ENCODE peak calls at places on chromosomes 1 and 21, in five cellular contexts. R is heart left ventricle, N is suprapubic skin, Z is mesendoderm, O is left ventricle myocardium inferior. M is an unnamed sample.

GRCh38 chr1:88982055-88982454 is 10.4 kb downstream of the KYAT3 start:
- DNase-seq in R (no peak), N (no peak), Z (no peak), O (no peak), M (no peak)

GRCh38 chr1:100440075-100440809 is 87.9 kb downstream of the CDC14A start:
- DNase-seq in R (no peak), N (no peak), Z (peak; percentile 95), O (no peak), M (no peak)

GRCh38 chr1:180863158-180863775 is 49.4 kb upstream of the KIAA1614 start:
- DNase-seq in R (no peak), N (no peak), Z (peak; percentile 37), O (no peak), M (no peak)

GRCh38 chr1:156684227-156684782 is 7.1 kb upstream of the NES start:
- DNase-seq in R (no peak), N (no peak), Z (no peak), O (no peak), M (no peak)

GRCh38 chr1:17984510-17985085 is 123.0 kb upstream of the IGSF21 start:
- DNase-seq in R (no peak), N (no peak), Z (peak; percentile 61), O (no peak), M (no peak)

GRCh38 chr1:28290851-28291250 is 31.5 kb downstream of the SESN2 start:
- DNase-seq in R (no peak), N (no peak), Z (no peak), O (no peak), M (no peak)

GRCh38 chr1:116711061-116711582 is 43.1 kb upstream of the CD2 start:
- DNase-seq in R (no peak), N (no peak), Z (peak; percentile 49), O (no peak), M (no peak)

GRCh38 chr1:154839691-154840090 is 30.4 kb downstream of the KCNN3 start:
- DNase-seq in R (peak; percentile 28), N (no peak), Z (peak; percentile 23), O (peak; percentile 39), M (no peak)

GRCh38 chr1:242454262-242455051 is 70.0 kb downstream of the PLD5 start:
- DNase-seq in R (no peak), N (no peak), Z (peak; percentile 72), O (no peak), M (no peak)

GRCh38 chr1:67588186-67588865 is 96.7 kb upstream of the GADD45A start:
- DNase-seq in R (no peak), N (no peak), Z (no peak), O (no peak), M (no peak)

GRCh38 chr1:108053291-108054023 is 88.5 kb upstream of the VAV3 start:
- DNase-seq in R (no peak), N (no peak), Z (no peak), O (no peak), M (no peak)

GRCh38 chr1:86460998-86461397 is 7.7 kb upstream of the CLCA1 start:
- DNase-seq in R (no peak), N (no peak), Z (no peak), O (no peak), M (no peak)

GRCh38 chr1:198679535-198680173 is 40.8 kb downstream of the PTPRC start:
- DNase-seq in R (peak; percentile 54), N (no peak), Z (no peak), O (no peak), M (no peak)

GRCh38 chr1:15948091-15948591 is 27.8 kb downstream of the ZBTB17 start:
- DNase-seq in R (no peak), N (no peak), Z (peak; percentile 60), O (no peak), M (no peak)

GRCh38 chr1:196361112-196361714 is 247.0 kb downstream of the KCNT2 start:
- DNase-seq in R (no peak), N (no peak), Z (no peak), O (no peak), M (no peak)

GRCh38 chr1:197314672-197315071 is 46.6 kb downstream of the CRB1 start:
- DNase-seq in R (no peak), N (no peak), Z (peak; percentile 14), O (no peak), M (no peak)

GRCh38 chr1:27045973-27046558 is 33.4 kb upstream of the TENT5B start:
- DNase-seq in R (peak; percentile 86), N (no peak), Z (peak; percentile 87), O (peak; percentile 74), M (no peak)

GRCh38 chr1:78177708-78178270 is 132.0 kb downstream of the GIPC2 start:
- DNase-seq in R (no peak), N (no peak), Z (no peak), O (no peak), M (no peak)

GRCh38 chr1:104092698-104093097 is 343.0 kb downstream of the AMY1C start:
- DNase-seq in R (no peak), N (no peak), Z (no peak), O (no peak), M (no peak)

GRCh38 chr1:75502776-75503175 is 108.1 kb downstream of the SLC44A5 start:
- DNase-seq in R (no peak), N (no peak), Z (no peak), O (no peak), M (no peak)

GRCh38 chr1:17587693-17588047 is 48.2 kb downstream of the ARHGEF10L start:
- DNase-seq in R (no peak), N (no peak), Z (peak; percentile 98), O (no peak), M (no peak)

GRCh38 chr1:96482615-96483014 is 239.0 kb upstream of the PTBP2 start:
- DNase-seq in R (no peak), N (no peak), Z (peak; percentile 15), O (no peak), M (no peak)

GRCh38 chr1:183604811-183605210 is 14.6 kb upstream of the NCF2 start:
- DNase-seq in R (no peak), N (no peak), Z (no peak), O (no peak), M (no peak)

GRCh38 chr1:117652421-117652820 is 46.6 kb downstream of the TENT5C start:
- DNase-seq in R (no peak), N (no peak), Z (no peak), O (no peak), M (no peak)

GRCh38 chr1:233208687-233209086 is 86.8 kb downstream of the PCNX2 start:
- DNase-seq in R (no peak), N (no peak), Z (no peak), O (no peak), M (no peak)

GRCh38 chr1:233668146-233668724 is 54.3 kb downstream of the KCNK1 start:
- DNase-seq in R (no peak), N (no peak), Z (no peak), O (no peak), M (no peak)

GRCh38 chr1:30822006-30822405 is 64.4 kb upstream of the LAPTM5 start:
- DNase-seq in R (no peak), N (no peak), Z (no peak), O (no peak), M (no peak)

GRCh38 chr1:171107969-171108368 is 17.3 kb downstream of the FMO3 start:
- DNase-seq in R (no peak), N (no peak), Z (no peak), O (no peak), M (no peak)

GRCh38 chr21:44021064-44021463 is 9.0 kb downstream of the TRAPPC10 start:
- DNase-seq in R (no peak), N (no peak), Z (no peak), O (no peak), M (no peak)

GRCh38 chr21:37565530-37566223 is 199.1 kb downstream of the DYRK1A start:
- DNase-seq in R (no peak), N (no peak), Z (no peak), O (no peak), M (no peak)

GRCh38 chr1:9942399-9942938 is 722 bp downstream of the LZIC start:
- DNase-seq in R (no peak), N (no peak), Z (peak; percentile 66), O (no peak), M (no peak)

GRCh38 chr1:114597949-114598348 is 16.5 kb upstream of the BCAS2 start:
- DNase-seq in R (no peak), N (no peak), Z (no peak), O (no peak), M (no peak)

GRCh38 chr21:41763398-41763931 is 3.4 kb downstream of the RIPK4 start:
- DNase-seq in R (no peak), N (no peak), Z (peak; percentile 65), O (peak; percentile 5), M (no peak)

GRCh38 chr1:86868477-86868876 is 45.4 kb downstream of the SELENOF start:
- DNase-seq in R (no peak), N (no peak), Z (no peak), O (no peak), M (no peak)

GRCh38 chr1:121586369-121587229 is 401.8 kb downstream of the SRGAP2C start:
- DNase-seq in R (peak; percentile 17), N (no peak), Z (peak; percentile 79), O (no peak), M (no peak)

GRCh38 chr1:167594827-167595226 is 35.2 kb upstream of the RCSD1 start:
- DNase-seq in R (no peak), N (no peak), Z (no peak), O (no peak), M (no peak)

GRCh38 chr21:24729568-24729967 is 877.7 kb downstream of the MRPL39 start:
- DNase-seq in R (no peak), N (no peak), Z (no peak), O (no peak), M (no peak)
- H3K27ac ChIP-seq in R (no peak overlapping the region), N (no peak overlapping the region), Z (no peak overlapping the region), O (no peak overlapping the region), M (no peak overlapping the region)

DNA sequence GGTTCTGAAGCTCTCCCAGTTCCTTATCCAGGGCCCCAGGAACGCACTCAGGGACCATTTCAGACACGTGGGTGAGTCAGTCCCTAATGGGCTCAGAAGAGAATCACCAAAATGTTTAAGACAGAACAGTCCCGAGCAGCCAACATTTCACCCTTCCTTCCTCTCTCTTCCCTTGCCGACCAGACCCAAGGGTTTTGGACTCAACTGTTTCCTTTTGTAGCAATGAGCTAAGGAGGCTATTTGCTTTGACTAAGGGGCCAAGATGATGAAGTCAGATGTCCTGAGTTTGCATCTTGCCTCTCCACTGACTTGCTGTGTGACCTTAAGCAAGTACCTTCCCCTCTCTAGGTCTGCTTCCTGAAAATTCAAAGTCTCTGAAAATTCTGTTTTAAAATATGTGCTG is 472.3 kb upstream of the VAMP3 start:
- DNase-seq in R (no peak), N (no peak), Z (peak; percentile 55), O (no peak), M (no peak)
- H3K27ac ChIP-seq in R (no peak overlapping the region), N (no peak overlapping the region), Z (peak overlapping the region; percentile 62), O (no peak overlapping the region), M (no peak overlapping the region)

GRCh38 chr1:226692868-226693267 is 46.2 kb downstream of the ITPKB start:
- DNase-seq in R (no peak), N (no peak), Z (no peak), O (no peak), M (no peak)
- H3K27ac ChIP-seq in R (peak overlapping the region; percentile 69), N (peak overlapping the region; percentile 31), Z (no peak overlapping the region), O (peak overlapping the region; percentile 76), M (peak overlapping the region; percentile 39)

DNA sequence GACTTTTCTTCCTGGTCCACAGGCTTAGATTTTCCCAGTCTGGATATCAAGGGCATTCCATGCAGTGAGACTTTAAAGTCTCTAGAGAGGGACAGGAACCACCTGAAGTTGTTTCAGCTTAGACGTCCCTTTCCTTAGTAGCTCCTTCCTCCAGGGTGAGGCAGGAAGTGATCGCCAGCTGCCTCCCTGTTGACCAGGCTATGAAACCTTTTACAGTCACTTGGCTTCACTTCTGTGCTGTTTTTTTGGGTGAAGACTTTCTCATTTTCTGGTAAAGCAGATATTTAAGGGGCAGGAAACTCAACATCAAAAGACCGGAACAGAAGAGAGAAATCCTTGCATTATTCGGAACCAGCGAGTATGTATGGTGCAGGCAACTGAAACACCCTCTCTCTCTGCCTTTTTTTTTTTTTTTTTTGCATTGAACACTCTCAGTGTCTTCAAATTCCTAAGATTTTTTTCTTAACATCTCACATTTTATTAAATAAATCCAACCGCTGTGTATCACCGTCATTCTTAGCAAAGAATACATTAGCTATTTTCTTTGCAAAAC is 234.6 kb upstream of the IRF2BP2 start:
- DNase-seq in R (no peak), N (no peak), Z (no peak), O (peak; percentile 42), M (no peak)
- H3K27ac ChIP-seq in R (peak overlapping the region; percentile 85), N (no peak overlapping the region), Z (no peak overlapping the region), O (peak overlapping the region; percentile 63), M (no peak overlapping the region)